ENCODE peak calls at places on chromosomes 1 and 21, in six cellular contexts. One of them, this sample, is unnamed.

GRCh38 chr21:38505654-38506523 is 7.6 kb upstream of the ERG start:
- DNase-seq in thyroid gland: peak; percentile 13
- DNase-seq in B cell: no peak
- DNase-seq in uterus: no peak
- DNase-seq in RWPE2: no peak
- DNase-seq in PC-3: peak; percentile 85
- DNase-seq in this sample: peak; percentile 69

GRCh38 chr21:44991538-44992483 is 52.0 kb downstream of the SLX9 start:
- DNase-seq in thyroid gland: no peak
- DNase-seq in PC-3: no peak
- DNase-seq in RWPE2: peak; percentile 53
- DNase-seq in B cell: no peak
- DNase-seq in uterus: no peak
- DNase-seq in this sample: no peak

GRCh38 chr1:200386416-200386815 is 23.4 kb downstream of the ZNF281 start:
- DNase-seq in uterus: no peak
- DNase-seq in PC-3: no peak
- DNase-seq in thyroid gland: no peak
- DNase-seq in RWPE2: no peak
- DNase-seq in B cell: no peak
- DNase-seq in this sample: no peak

GRCh38 chr1:201648066-201648910 is 109.4 kb downstream of the NAV1 start:
- DNase-seq in uterus: peak; percentile 53
- DNase-seq in thyroid gland: peak; percentile 79
- DNase-seq in PC-3: peak; percentile 27
- DNase-seq in RWPE2: no peak
- DNase-seq in B cell: no peak
- DNase-seq in this sample: no peak

GRCh38 chr1:96240438-96240837 is 481.1 kb upstream of the PTBP2 start:
- DNase-seq in uterus: no peak
- DNase-seq in PC-3: no peak
- DNase-seq in RWPE2: no peak
- DNase-seq in B cell: no peak
- DNase-seq in thyroid gland: no peak
- DNase-seq in this sample: no peak

GRCh38 chr1:27868932-27869718 is 3.2 kb upstream of the THEMIS2 start:
- DNase-seq in PC-3: no peak
- DNase-seq in thyroid gland: no peak
- DNase-seq in uterus: no peak
- DNase-seq in RWPE2: no peak
- DNase-seq in B cell: peak; percentile 72
- DNase-seq in this sample: peak; percentile 36

GRCh38 chr21:34077888-34078287 is 4.5 kb downstream of the MRPS6 start:
- DNase-seq in B cell: no peak
- DNase-seq in PC-3: no peak
- DNase-seq in RWPE2: no peak
- DNase-seq in uterus: no peak
- DNase-seq in thyroid gland: no peak
- DNase-seq in this sample: no peak

GRCh38 chr1:207866471-207867135 is 44.3 kb downstream of the CD34 start:
- DNase-seq in B cell: no peak
- DNase-seq in RWPE2: no peak
- DNase-seq in thyroid gland: no peak
- DNase-seq in PC-3: no peak
- DNase-seq in uterus: peak; percentile 67
- DNase-seq in this sample: no peak

GRCh38 chr1:153612755-153613331 is at the start of gene S100A16:
- DNase-seq in RWPE2: peak; percentile 89
- DNase-seq in uterus: peak; percentile 81
- DNase-seq in thyroid gland: peak; percentile 92
- DNase-seq in PC-3: peak; percentile 95
- DNase-seq in B cell: no peak
- DNase-seq in this sample: no peak

GRCh38 chr1:243499248-243499647 is 243.4 kb downstream of the SDCCAG8 start:
- DNase-seq in thyroid gland: no peak
- DNase-seq in RWPE2: no peak
- DNase-seq in B cell: no peak
- DNase-seq in PC-3: no peak
- DNase-seq in uterus: no peak
- DNase-seq in this sample: no peak

GRCh38 chr1:56099766-56100165 is 479.6 kb downstream of the PLPP3 start:
- DNase-seq in B cell: no peak
- DNase-seq in PC-3: no peak
- DNase-seq in thyroid gland: no peak
- DNase-seq in RWPE2: no peak
- DNase-seq in uterus: no peak
- DNase-seq in this sample: no peak

GRCh38 chr21:28821276-28822063 is 171.2 kb downstream of the LTN1 start:
- DNase-seq in PC-3: peak; percentile 36
- DNase-seq in RWPE2: no peak
- DNase-seq in B cell: no peak
- DNase-seq in thyroid gland: no peak
- DNase-seq in uterus: no peak
- DNase-seq in this sample: no peak

GRCh38 chr1:183002797-183003594 is 20.2 kb upstream of the LAMC1 start:
- DNase-seq in B cell: no peak
- DNase-seq in uterus: no peak
- DNase-seq in RWPE2: no peak
- DNase-seq in thyroid gland: no peak
- DNase-seq in PC-3: no peak
- DNase-seq in this sample: no peak

GRCh38 chr1:200896571-200897187 is 2.0 kb downstream of the INAVA start:
- DNase-seq in RWPE2: peak; percentile 85
- DNase-seq in B cell: no peak
- DNase-seq in thyroid gland: no peak
- DNase-seq in uterus: no peak
- DNase-seq in PC-3: peak; percentile 100
- DNase-seq in this sample: no peak

GRCh38 chr1:156371553-156372264 is 2.7 kb downstream of the RHBG start:
- DNase-seq in uterus: peak; percentile 58
- DNase-seq in thyroid gland: peak; percentile 17
- DNase-seq in PC-3: peak; percentile 29
- DNase-seq in B cell: no peak
- DNase-seq in RWPE2: no peak
- DNase-seq in this sample: no peak

GRCh38 chr1:63442141-63442475 is 74.7 kb downstream of the ALG6 start:
- DNase-seq in B cell: no peak
- DNase-seq in PC-3: peak; percentile 28
- DNase-seq in RWPE2: no peak
- DNase-seq in thyroid gland: no peak
- DNase-seq in uterus: no peak
- DNase-seq in this sample: no peak

GRCh38 chr1:193479187-193479586 is 292.8 kb upstream of the B3GALT2 start:
- DNase-seq in thyroid gland: peak; percentile 10
- DNase-seq in uterus: no peak
- DNase-seq in PC-3: no peak
- DNase-seq in RWPE2: no peak
- DNase-seq in B cell: peak; percentile 85
- DNase-seq in this sample: peak; percentile 95

GRCh38 chr1:108644984-108645383 is 15.9 kb downstream of the HENMT1 start:
- DNase-seq in thyroid gland: peak; percentile 40
- DNase-seq in RWPE2: no peak
- DNase-seq in PC-3: no peak
- DNase-seq in uterus: no peak
- DNase-seq in B cell: no peak
- DNase-seq in this sample: no peak

GRCh38 chr1:38818706-38819439 is 40.7 kb downstream of the RRAGC start:
- DNase-seq in RWPE2: no peak
- DNase-seq in PC-3: no peak
- DNase-seq in thyroid gland: no peak
- DNase-seq in B cell: no peak
- DNase-seq in uterus: no peak
- DNase-seq in this sample: no peak
- TF ChIP-seq CTCF in RWPE2: no peak
- TF ChIP-seq CTCF in PC-3: no peak
- TF ChIP-seq CTCF in thyroid gland: no peak
- TF ChIP-seq CTCF in B cell: no peak
- TF ChIP-seq CTCF in uterus: no peak
- TF ChIP-seq CTCF in this sample: no peak

GRCh38 chr1:175297291-175297690 is 104.7 kb upstream of the KIAA0040 start:
- DNase-seq in thyroid gland: no peak
- DNase-seq in PC-3: no peak
- DNase-seq in B cell: no peak
- DNase-seq in uterus: no peak
- DNase-seq in RWPE2: no peak
- DNase-seq in this sample: no peak
- TF ChIP-seq CTCF in thyroid gland: no peak
- TF ChIP-seq CTCF in PC-3: no peak
- TF ChIP-seq CTCF in B cell: no peak
- TF ChIP-seq CTCF in uterus: no peak
- TF ChIP-seq CTCF in RWPE2: no peak
- TF ChIP-seq CTCF in this sample: no peak

DNA sequence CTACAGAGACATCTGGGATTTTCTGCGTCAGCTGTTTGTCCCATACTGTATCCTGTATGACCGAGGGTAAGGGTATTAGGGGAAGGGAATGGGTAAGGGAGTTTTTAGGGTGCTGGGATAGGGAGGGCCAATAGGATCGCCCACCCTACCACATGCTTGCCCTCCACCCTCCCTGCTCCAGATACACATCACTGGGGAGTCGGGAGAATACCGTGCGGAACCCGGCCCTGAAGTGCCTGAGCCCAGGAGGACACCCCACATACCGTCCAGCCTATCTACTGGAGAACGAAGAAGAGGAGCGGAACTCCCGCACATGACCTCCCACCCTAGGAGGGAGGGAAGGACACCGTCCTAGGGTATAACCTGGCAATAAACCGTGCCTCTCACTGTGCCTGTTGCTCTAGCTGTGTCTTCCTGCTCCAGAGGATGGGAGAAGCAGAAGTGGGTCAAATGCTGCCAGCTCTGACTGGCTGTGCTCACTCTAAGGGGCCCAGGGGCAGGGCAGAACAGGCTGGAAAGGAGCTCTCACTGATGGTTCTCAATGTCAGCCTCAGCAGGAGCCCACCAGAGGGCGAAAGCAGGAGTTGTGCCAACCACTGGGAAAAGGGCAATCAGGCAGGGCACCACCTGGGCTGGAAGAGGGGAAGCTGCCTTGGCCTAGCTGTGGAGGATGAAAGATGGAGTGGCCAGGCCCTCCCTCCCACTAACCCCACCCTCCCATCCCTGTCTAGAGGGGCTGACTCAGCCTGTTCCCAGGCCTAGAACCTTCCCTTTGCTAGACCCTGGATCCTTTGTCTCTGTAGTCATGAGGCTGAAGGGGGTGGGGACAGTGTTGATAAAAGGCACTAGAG is 440 bp upstream of the LENEP start:
- DNase-seq in thyroid gland: no peak
- DNase-seq in B cell: no peak
- DNase-seq in uterus: no peak
- DNase-seq in RWPE2: peak; percentile 55
- DNase-seq in PC-3: peak; percentile 46
- DNase-seq in this sample: peak; percentile 19
- TF ChIP-seq CTCF in thyroid gland: peak; percentile 13
- TF ChIP-seq CTCF in B cell: no peak
- TF ChIP-seq CTCF in uterus: no peak
- TF ChIP-seq CTCF in RWPE2: peak; percentile 39
- TF ChIP-seq CTCF in PC-3: peak; percentile 47
- TF ChIP-seq CTCF in this sample: peak; percentile 22

GRCh38 chr1:177334276-177334675 is 163.5 kb downstream of the BRINP2 start:
- DNase-seq in PC-3: peak; percentile 43
- DNase-seq in uterus: no peak
- DNase-seq in RWPE2: no peak
- DNase-seq in thyroid gland: no peak
- DNase-seq in B cell: no peak
- DNase-seq in this sample: no peak
- TF ChIP-seq CTCF in PC-3: no peak
- TF ChIP-seq CTCF in uterus: no peak
- TF ChIP-seq CTCF in RWPE2: no peak
- TF ChIP-seq CTCF in thyroid gland: no peak
- TF ChIP-seq CTCF in B cell: no peak
- TF ChIP-seq CTCF in this sample: no peak

DNA sequence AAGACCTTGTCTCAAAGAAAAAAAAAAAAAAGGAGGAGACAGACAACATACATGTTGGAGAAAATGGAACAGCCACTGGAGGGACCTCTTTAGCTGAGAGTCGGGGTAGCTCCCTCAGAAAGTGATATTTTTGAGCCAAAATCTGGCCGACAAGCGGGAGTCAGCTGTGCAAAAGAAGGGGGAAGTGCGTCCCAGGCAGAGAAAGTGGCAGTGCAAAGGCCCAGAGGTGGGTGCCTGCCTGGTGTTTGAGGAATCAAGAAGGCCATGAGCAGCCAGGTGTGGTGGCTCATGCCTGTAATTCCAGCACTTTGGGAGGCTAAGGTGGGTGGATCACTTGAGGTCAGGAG is 6.1 kb upstream of the CROCC start:
- DNase-seq in thyroid gland: no peak
- DNase-seq in PC-3: no peak
- DNase-seq in uterus: no peak
- DNase-seq in RWPE2: peak; percentile 45
- DNase-seq in B cell: no peak
- DNase-seq in this sample: no peak
- TF ChIP-seq CTCF in thyroid gland: no peak
- TF ChIP-seq CTCF in PC-3: peak; percentile 21
- TF ChIP-seq CTCF in uterus: no peak
- TF ChIP-seq CTCF in RWPE2: peak; percentile 22
- TF ChIP-seq CTCF in B cell: no peak
- TF ChIP-seq CTCF in this sample: no peak

GRCh38 chr1:234484218-234484617 is 5.2 kb upstream of the TARBP1 start:
- DNase-seq in PC-3: no peak
- DNase-seq in RWPE2: no peak
- DNase-seq in thyroid gland: no peak
- DNase-seq in B cell: no peak
- DNase-seq in uterus: no peak
- DNase-seq in this sample: no peak
- TF ChIP-seq CTCF in PC-3: no peak
- TF ChIP-seq CTCF in RWPE2: no peak
- TF ChIP-seq CTCF in thyroid gland: no peak
- TF ChIP-seq CTCF in B cell: no peak
- TF ChIP-seq CTCF in uterus: no peak
- TF ChIP-seq CTCF in this sample: no peak

GRCh38 chr1:44239337-44239960 is 26.2 kb downstream of the DMAP1 start:
- DNase-seq in thyroid gland: no peak
- DNase-seq in B cell: no peak
- DNase-seq in PC-3: peak; percentile 37
- DNase-seq in RWPE2: no peak
- DNase-seq in uterus: peak; percentile 72
- DNase-seq in this sample: no peak
- TF ChIP-seq CTCF in thyroid gland: no peak
- TF ChIP-seq CTCF in B cell: no peak
- TF ChIP-seq CTCF in PC-3: no peak
- TF ChIP-seq CTCF in RWPE2: no peak
- TF ChIP-seq CTCF in uterus: peak; percentile 36
- TF ChIP-seq CTCF in this sample: no peak

GRCh38 chr1:236494586-236495207 is 29.1 kb upstream of the LGALS8 start:
- DNase-seq in uterus: no peak
- DNase-seq in B cell: no peak
- DNase-seq in PC-3: no peak
- DNase-seq in RWPE2: no peak
- DNase-seq in thyroid gland: no peak
- DNase-seq in this sample: no peak
- TF ChIP-seq CTCF in uterus: no peak
- TF ChIP-seq CTCF in B cell: no peak
- TF ChIP-seq CTCF in PC-3: no peak
- TF ChIP-seq CTCF in RWPE2: no peak
- TF ChIP-seq CTCF in thyroid gland: no peak
- TF ChIP-seq CTCF in this sample: no peak